ENCODE peak calls at places on chromosomes 6 and 20, in five cellular contexts. W, B, L, G and M are unnamed samples.

GRCh38 chr6:136127856-136128255 is 122.3 kb downstream of the MTFR2 start:
- DNase-seq in L (no peak), B (no peak), W (no peak), G (no peak), M (no peak)

GRCh38 chr6:107115695-107116327 is 496 bp upstream of the BEND3 start:
- DNase-seq in W (no peak), B (peak; percentile 60), L (peak; percentile 59), G (peak; percentile 85), M (no peak)

GRCh38 chr6:27977387-27977786 is 20.3 kb downstream of the OR2B6 start:
- DNase-seq in W (no peak), G (no peak), B (no peak), L (no peak), M (no peak)

GRCh38 chr20:51985013-51985415 is 182.7 kb upstream of the SALL4 start:
- DNase-seq in L (no peak), B (peak; percentile 19), G (no peak), W (no peak), M (no peak)

GRCh38 chr6:88865275-88865674 is 98.1 kb downstream of the RNGTT start:
- DNase-seq in W (no peak), B (no peak), L (no peak), G (no peak), M (no peak)

GRCh38 chr20:48672324-48672723 is 155.5 kb downstream of the PREX1 start:
- DNase-seq in G (no peak), B (no peak), W (no peak), L (no peak), M (no peak)

GRCh38 chr20:42740191-42740870 is 449.4 kb downstream of the PTPRT start:
- DNase-seq in B (no peak), G (no peak), L (no peak), W (no peak), M (no peak)

GRCh38 chr6:72939029-72939428 is 286.3 kb downstream of the KHDC1L start:
- DNase-seq in L (no peak), G (peak; percentile 33), W (peak; percentile 57), B (no peak), M (peak; percentile 74)

GRCh38 chr6:158185729-158186456 is 17.7 kb downstream of the GTF2H5 start:
- DNase-seq in L (no peak), W (no peak), B (no peak), G (no peak), M (no peak)

GRCh38 chr6:170175644-170176620 is 114.9 kb downstream of the DLL1 start:
- DNase-seq in W (no peak), B (no peak), G (peak; percentile 66), L (no peak), M (no peak)

GRCh38 chr6:83117802-83118201 is 50.3 kb downstream of the DOP1A start:
- DNase-seq in W (no peak), L (no peak), G (no peak), B (no peak), M (no peak)

GRCh38 chr6:90369024-90369519 is 72.4 kb upstream of the BACH2 start:
- DNase-seq in W (peak; percentile 58), L (peak; percentile 33), G (no peak), B (peak; percentile 51), M (peak; percentile 82)

GRCh38 chr6:15253107-15254073 is 7.5 kb downstream of the JARID2 start:
- DNase-seq in L (no peak), G (no peak), B (no peak), W (no peak), M (no peak)

GRCh38 chr20:32960849-32961731 is 43.1 kb downstream of the SUN5 start:
- DNase-seq in G (peak; percentile 67), L (no peak), W (no peak), B (no peak), M (no peak)

GRCh38 chr20:21027569-21027968 is 78.6 kb downstream of the LINC00237 start:
- DNase-seq in G (no peak), W (no peak), L (no peak), B (no peak), M (no peak)

GRCh38 chr20:53319716-53320115 is 273.9 kb downstream of the ZNF217 start:
- DNase-seq in L (no peak), G (no peak), W (no peak), B (no peak), M (no peak)

GRCh38 chr6:134060491-134061106 is 8.2 kb upstream of the SLC2A12 start:
- DNase-seq in B (no peak), W (no peak), L (no peak), G (no peak), M (no peak)

GRCh38 chr6:153048631-153049030 is 46.1 kb upstream of the MTRF1L start:
- DNase-seq in B (no peak), L (no peak), W (no peak), G (no peak), M (no peak)

GRCh38 chr6:154056536-154056935 is 17.5 kb downstream of the OPRM1 start:
- DNase-seq in W (no peak), L (no peak), G (no peak), B (no peak), M (no peak)

GRCh38 chr6:44275749-44276648 is 5.7 kb downstream of the TMEM151B start:
- DNase-seq in W (no peak), L (no peak), B (no peak), G (no peak), M (no peak)

GRCh38 chr20:25054995-25055629 is 2.8 kb downstream of the ACSS1 start:
- DNase-seq in B (no peak), L (peak; percentile 13), W (no peak), G (no peak), M (peak; percentile 9)

GRCh38 chr6:19558934-19559333 is 278.2 kb upstream of the ID4 start:
- DNase-seq in G (no peak), L (no peak), B (no peak), W (no peak), M (no peak)

GRCh38 chr6:149079911-149080501 is 237.5 kb upstream of the TAB2 start:
- DNase-seq in L (no peak), W (peak; percentile 73), G (no peak), B (no peak), M (peak; percentile 64)

GRCh38 chr20:50765674-50766073 is 29.2 kb upstream of the BCAS4 start:
- DNase-seq in W (no peak), L (no peak), B (no peak), G (no peak), M (no peak)

GRCh38 chr6:170584181-170584953 is at the start of gene PDCD2:
- DNase-seq in L (peak; percentile 95), W (peak; percentile 96), G (peak; percentile 98), B (peak; percentile 93), M (peak; percentile 95)

GRCh38 chr6:69647726-69648125 is 149.1 kb downstream of the LMBRD1 start:
- DNase-seq in B (no peak), L (no peak), W (no peak), G (no peak), M (no peak)

GRCh38 chr6:22250486-22250885 is 46.4 kb downstream of the PRL start:
- DNase-seq in W (no peak), L (no peak), B (no peak), G (no peak), M (no peak)
- H3K4me3 ChIP-seq in W (no peak overlapping the region), L (no peak overlapping the region), B (no peak overlapping the region), G (no peak overlapping the region), M (no peak overlapping the region)

GRCh38 chr20:63279931-63280330 is 7.3 kb downstream of the ARFGAP1 start:
- DNase-seq in L (no peak), G (peak; percentile 16), B (no peak), W (no peak), M (no peak)

GRCh38 chr20:63280371-63280770 is 7.8 kb downstream of the ARFGAP1 start:
- DNase-seq in B (no peak), G (peak; percentile 29), L (no peak), W (no peak), M (no peak)

GRCh38 chr20:63277466-63278272 is 5.1 kb downstream of the ARFGAP1 start:
- DNase-seq in L (no peak), W (no peak), G (peak; percentile 63), B (no peak), M (no peak)

GRCh38 chr20:63276956-63277355 is 4.3 kb downstream of the ARFGAP1 start:
- DNase-seq in B (no peak), L (no peak), W (no peak), G (peak; percentile 68), M (no peak)

DNA sequence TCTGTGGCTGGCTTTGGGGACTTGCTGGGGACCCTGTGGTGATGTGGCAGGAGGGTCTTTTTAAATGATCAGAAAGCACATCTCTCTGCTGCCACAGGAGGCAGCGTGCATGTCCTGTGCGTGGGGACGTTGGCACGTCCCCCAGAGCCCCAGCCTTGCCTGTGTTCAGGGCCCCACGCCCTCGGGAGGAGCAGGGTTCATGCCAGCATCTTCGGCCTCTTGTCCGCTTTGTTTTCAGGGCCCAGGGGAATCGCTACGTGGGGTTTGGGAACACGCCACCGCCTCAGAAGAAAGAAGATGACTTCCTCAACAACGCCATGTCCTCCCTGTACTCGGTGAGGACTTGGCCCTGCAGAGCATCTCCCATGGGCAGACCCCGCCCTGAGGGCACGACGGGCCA is 6.0 kb downstream of the ARFGAP1 start:
- DNase-seq in L (no peak), G (peak; percentile 43), W (no peak), B (no peak), M (no peak)
- TF ChIP-seq CTCF in L (no peak), G (no peak), W (no peak), B (no peak), M (no peak)

GRCh38 chr6:41721396-41721795 is 14.0 kb downstream of the TFEB start:
- DNase-seq in L (no peak), B (no peak), W (no peak), G (peak; percentile 9), M (no peak)
- H3K27ac ChIP-seq in L (no peak overlapping the region), B (no peak overlapping the region), W (peak overlapping the region; percentile 79), G (no peak overlapping the region), M (no peak overlapping the region)

GRCh38 chr6:33313105-33313708 is 671 bp downstream of the TAPBP start:
- DNase-seq in B (peak; percentile 46), G (peak; percentile 92), W (peak; percentile 65), L (peak; percentile 63), M (peak; percentile 80)
- H3K4me3 ChIP-seq in B (peak overlapping the region; percentile 89), G (peak overlapping the region; percentile 81), W (peak overlapping the region; percentile 98), L (peak overlapping the region; percentile 52), M (peak overlapping the region; percentile 94)

DNA sequence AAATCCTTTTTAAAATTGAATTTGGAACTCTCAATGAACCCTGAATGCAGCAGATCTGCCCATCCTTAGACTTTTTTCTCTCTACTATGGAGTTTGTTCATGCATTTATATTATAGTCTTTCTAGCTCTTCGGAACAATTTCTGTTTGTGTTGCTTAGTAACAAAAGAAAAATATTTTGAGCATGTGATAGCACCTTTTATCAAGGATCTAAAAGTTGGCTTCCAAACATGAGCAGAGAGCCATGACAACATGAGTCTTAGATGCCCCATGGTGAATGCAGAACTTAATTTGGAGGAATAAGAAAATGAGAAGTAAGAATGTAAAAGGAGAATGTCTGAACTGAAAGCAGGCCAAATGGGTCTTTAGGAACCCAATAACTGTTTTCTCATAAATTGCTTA is 133.7 kb downstream of the EDN1 start:
- DNase-seq in L (no peak), W (no peak), G (no peak), B (no peak), M (no peak)
- TF ChIP-seq CTCF in L (no peak), W (no peak), G (no peak), B (no peak), M (no peak)

GRCh38 chr6:3386374-3386857 is 70.4 kb downstream of the SLC22A23 start:
- DNase-seq in L (no peak), G (no peak), W (no peak), B (no peak), M (no peak)
- H3K27ac ChIP-seq in L (peak overlapping the region; percentile 74), G (no peak overlapping the region), W (no peak overlapping the region), B (no peak overlapping the region), M (peak overlapping the region; percentile 33)

GRCh38 chr6:16836186-16836981 is 75.1 kb upstream of the ATXN1 start:
- DNase-seq in L (no peak), G (no peak), W (no peak), B (no peak), M (no peak)
- H3K4me3 ChIP-seq in L (no peak overlapping the region), G (no peak overlapping the region), W (peak overlapping the region; percentile 55), B (no peak overlapping the region), M (peak overlapping the region; percentile 46)

GRCh38 chr6:131787955-131788712 is 19.7 kb upstream of the ENPP1 start:
- DNase-seq in G (no peak), L (no peak), B (no peak), W (peak; percentile 74), M (no peak)
- TF ChIP-seq CTCF in G (no peak), L (peak; percentile 4), B (no peak), W (no peak), M (peak; percentile 29)